ENCODE peak calls at places on chromosomes 4 and X, in six cellular contexts. One of them, this sample, is unnamed.

GRCh38 chrX:11367609-11368430 is 74.6 kb downstream of the AMELX start:
- DNase-seq in tibial artery: no peak
- DNase-seq in D721Med: no peak
- DNase-seq in neural crest cell: no peak
- DNase-seq in GM13976: no peak
- DNase-seq in retinal pigment epithelial cell: no peak
- DNase-seq in this sample: no peak

GRCh38 chr4:81211956-81212355 is 3.1 kb downstream of the PRKG2 start:
- DNase-seq in D721Med: no peak
- DNase-seq in retinal pigment epithelial cell: no peak
- DNase-seq in tibial artery: no peak
- DNase-seq in GM13976: no peak
- DNase-seq in neural crest cell: no peak
- DNase-seq in this sample: no peak

GRCh38 chr4:109332926-109333464 is 30.5 kb upstream of the COL25A1 start:
- DNase-seq in D721Med: no peak
- DNase-seq in retinal pigment epithelial cell: no peak
- DNase-seq in GM13976: no peak
- DNase-seq in tibial artery: no peak
- DNase-seq in neural crest cell: no peak
- DNase-seq in this sample: peak

GRCh38 chrX:54427837-54428424 is 12.3 kb upstream of the TSR2 start:
- DNase-seq in GM13976: no peak
- DNase-seq in D721Med: no peak
- DNase-seq in retinal pigment epithelial cell: no peak
- DNase-seq in neural crest cell: no peak
- DNase-seq in tibial artery: no peak
- DNase-seq in this sample: no peak

GRCh38 chrX:44042731-44043130 is 69.5 kb upstream of the NDP start:
- DNase-seq in tibial artery: no peak
- DNase-seq in GM13976: no peak
- DNase-seq in retinal pigment epithelial cell: no peak
- DNase-seq in D721Med: no peak
- DNase-seq in neural crest cell: no peak
- DNase-seq in this sample: no peak

GRCh38 chrX:12526296-12526695 is 264.9 kb upstream of the PRPS2 start:
- DNase-seq in D721Med: no peak
- DNase-seq in tibial artery: no peak
- DNase-seq in retinal pigment epithelial cell: no peak
- DNase-seq in neural crest cell: no peak
- DNase-seq in GM13976: no peak
- DNase-seq in this sample: no peak

GRCh38 chr4:149531861-149532260 is 283.8 kb downstream of the IQCM start:
- DNase-seq in tibial artery: no peak
- DNase-seq in neural crest cell: no peak
- DNase-seq in D721Med: no peak
- DNase-seq in retinal pigment epithelial cell: peak
- DNase-seq in GM13976: no peak
- DNase-seq in this sample: no peak

GRCh38 chr4:81773557-81773956 is 301.9 kb upstream of the RASGEF1B start:
- DNase-seq in tibial artery: no peak
- DNase-seq in GM13976: no peak
- DNase-seq in neural crest cell: no peak
- DNase-seq in D721Med: no peak
- DNase-seq in retinal pigment epithelial cell: no peak
- DNase-seq in this sample: no peak

GRCh38 chr4:152063301-152064235 is 302.8 kb upstream of the GATB start:
- DNase-seq in GM13976: no peak
- DNase-seq in D721Med: no peak
- DNase-seq in tibial artery: no peak
- DNase-seq in neural crest cell: no peak
- DNase-seq in retinal pigment epithelial cell: no peak
- DNase-seq in this sample: peak

GRCh38 chrX:70998402-70999027 is 67.6 kb upstream of the SLC7A3 start:
- DNase-seq in D721Med: no peak
- DNase-seq in neural crest cell: peak
- DNase-seq in GM13976: no peak
- DNase-seq in retinal pigment epithelial cell: no peak
- DNase-seq in tibial artery: peak
- DNase-seq in this sample: no peak

GRCh38 chrX:40108959-40109287 is 11.2 kb upstream of the BCOR start:
- DNase-seq in GM13976: peak
- DNase-seq in retinal pigment epithelial cell: no peak
- DNase-seq in D721Med: no peak
- DNase-seq in tibial artery: no peak
- DNase-seq in neural crest cell: no peak
- DNase-seq in this sample: peak

GRCh38 chr4:3041192-3042142 is 32.9 kb downstream of the HTT-AS start:
- DNase-seq in retinal pigment epithelial cell: no peak
- DNase-seq in tibial artery: peak
- DNase-seq in GM13976: peak
- DNase-seq in neural crest cell: no peak
- DNase-seq in D721Med: no peak
- DNase-seq in this sample: peak

GRCh38 chr4:164109517-164109916 is 615.0 kb downstream of the TMA16 start:
- DNase-seq in retinal pigment epithelial cell: peak
- DNase-seq in D721Med: no peak
- DNase-seq in tibial artery: no peak
- DNase-seq in neural crest cell: no peak
- DNase-seq in GM13976: no peak
- DNase-seq in this sample: no peak

GRCh38 chrX:27186671-27187070 is 276.5 kb downstream of the PPP4R3C start:
- DNase-seq in GM13976: peak
- DNase-seq in D721Med: no peak
- DNase-seq in tibial artery: no peak
- DNase-seq in neural crest cell: peak
- DNase-seq in retinal pigment epithelial cell: peak
- DNase-seq in this sample: peak

GRCh38 chr4:41361831-41362646 is 105.3 kb downstream of the UCHL1 start:
- DNase-seq in retinal pigment epithelial cell: no peak
- DNase-seq in tibial artery: no peak
- DNase-seq in D721Med: no peak
- DNase-seq in GM13976: no peak
- DNase-seq in neural crest cell: no peak
- DNase-seq in this sample: no peak

GRCh38 chr4:5012477-5012876 is 6.8 kb downstream of the CYTL1 start:
- DNase-seq in retinal pigment epithelial cell: no peak
- DNase-seq in D721Med: no peak
- DNase-seq in tibial artery: no peak
- DNase-seq in GM13976: no peak
- DNase-seq in neural crest cell: no peak
- DNase-seq in this sample: no peak

GRCh38 chrX:68870357-68870756 is 41.5 kb downstream of the EFNB1 start:
- DNase-seq in D721Med: no peak
- DNase-seq in GM13976: no peak
- DNase-seq in neural crest cell: no peak
- DNase-seq in tibial artery: no peak
- DNase-seq in retinal pigment epithelial cell: no peak
- DNase-seq in this sample: no peak

GRCh38 chrX:70262952-70263567 is 3.1 kb upstream of the P2RY4 start:
- DNase-seq in GM13976: no peak
- DNase-seq in retinal pigment epithelial cell: no peak
- DNase-seq in tibial artery: peak
- DNase-seq in D721Med: no peak
- DNase-seq in neural crest cell: peak
- DNase-seq in this sample: peak

GRCh38 chrX:10567136-10567535 is 53.2 kb downstream of the MID1 start:
- DNase-seq in D721Med: no peak
- DNase-seq in GM13976: no peak
- DNase-seq in retinal pigment epithelial cell: no peak
- DNase-seq in neural crest cell: no peak
- DNase-seq in tibial artery: no peak
- DNase-seq in this sample: no peak

GRCh38 chr4:77045490-77045889 is 30.3 kb downstream of the CCNI start:
- DNase-seq in tibial artery: no peak
- DNase-seq in retinal pigment epithelial cell: no peak
- DNase-seq in GM13976: no peak
- DNase-seq in neural crest cell: no peak
- DNase-seq in D721Med: no peak
- DNase-seq in this sample: no peak

GRCh38 chr4:177077095-177077494 is 232.6 kb upstream of the NEIL3 start:
- DNase-seq in GM13976: no peak
- DNase-seq in neural crest cell: no peak
- DNase-seq in D721Med: no peak
- DNase-seq in retinal pigment epithelial cell: no peak
- DNase-seq in tibial artery: no peak
- DNase-seq in this sample: no peak

GRCh38 chrX:38806054-38806389 is 4.8 kb downstream of the MID1IP1 start:
- DNase-seq in neural crest cell: no peak
- DNase-seq in retinal pigment epithelial cell: no peak
- DNase-seq in D721Med: no peak
- DNase-seq in GM13976: no peak
- DNase-seq in tibial artery: peak
- DNase-seq in this sample: no peak

GRCh38 chr4:5433196-5433595 is 275.2 kb downstream of the EVC2 start:
- DNase-seq in D721Med: no peak
- DNase-seq in tibial artery: no peak
- DNase-seq in GM13976: no peak
- DNase-seq in retinal pigment epithelial cell: no peak
- DNase-seq in neural crest cell: no peak
- DNase-seq in this sample: no peak

GRCh38 chr4:144178414-144178813 is 37.9 kb upstream of the GYPA start:
- DNase-seq in D721Med: no peak
- DNase-seq in tibial artery: no peak
- DNase-seq in neural crest cell: no peak
- DNase-seq in GM13976: no peak
- DNase-seq in retinal pigment epithelial cell: no peak
- DNase-seq in this sample: no peak

GRCh38 chr4:174926958-174927357 is 8.8 kb downstream of the ADAM29 start:
- DNase-seq in tibial artery: no peak
- DNase-seq in D721Med: no peak
- DNase-seq in retinal pigment epithelial cell: no peak
- DNase-seq in GM13976: no peak
- DNase-seq in neural crest cell: no peak
- DNase-seq in this sample: no peak

GRCh38 chr4:105751718-105752299 is 43.2 kb downstream of the GSTCD start:
- DNase-seq in GM13976: no peak
- DNase-seq in neural crest cell: no peak
- DNase-seq in retinal pigment epithelial cell: no peak
- DNase-seq in tibial artery: no peak
- DNase-seq in D721Med: no peak
- DNase-seq in this sample: no peak

GRCh38 chrX:121308276-121308805 is 260.9 kb downstream of the GLUD2 start:
- DNase-seq in D721Med: no peak
- DNase-seq in neural crest cell: peak
- DNase-seq in retinal pigment epithelial cell: peak
- DNase-seq in tibial artery: peak
- DNase-seq in GM13976: peak
- DNase-seq in this sample: peak
- TF ChIP-seq CTCF in D721Med: peak
- TF ChIP-seq CTCF in neural crest cell: peak
- TF ChIP-seq CTCF in retinal pigment epithelial cell: peak
- TF ChIP-seq CTCF in tibial artery: no peak
- TF ChIP-seq CTCF in GM13976: peak
- TF ChIP-seq CTCF in this sample: peak

GRCh38 chr4:181578911-181579310 is 664.3 kb upstream of the TENM3 start:
- DNase-seq in GM13976: no peak
- DNase-seq in tibial artery: no peak
- DNase-seq in retinal pigment epithelial cell: no peak
- DNase-seq in D721Med: no peak
- DNase-seq in neural crest cell: no peak
- DNase-seq in this sample: no peak

GRCh38 chr4:181582595-181582994 is 660.6 kb upstream of the TENM3 start:
- DNase-seq in GM13976: no peak
- DNase-seq in neural crest cell: no peak
- DNase-seq in D721Med: no peak
- DNase-seq in retinal pigment epithelial cell: no peak
- DNase-seq in tibial artery: no peak
- DNase-seq in this sample: no peak
- TF ChIP-seq CTCF in GM13976: no peak
- TF ChIP-seq CTCF in neural crest cell: peak
- TF ChIP-seq CTCF in D721Med: peak
- TF ChIP-seq CTCF in retinal pigment epithelial cell: no peak
- TF ChIP-seq CTCF in tibial artery: no peak
- TF ChIP-seq CTCF in this sample: peak

GRCh38 chr4:7288751-7289523 is 96.6 kb downstream of the SORCS2 start:
- DNase-seq in D721Med: no peak
- DNase-seq in retinal pigment epithelial cell: no peak
- DNase-seq in GM13976: no peak
- DNase-seq in neural crest cell: no peak
- DNase-seq in tibial artery: no peak
- DNase-seq in this sample: no peak

GRCh38 chr4:7287274-7287917 is 95.1 kb downstream of the SORCS2 start:
- DNase-seq in GM13976: no peak
- DNase-seq in D721Med: no peak
- DNase-seq in retinal pigment epithelial cell: no peak
- DNase-seq in neural crest cell: no peak
- DNase-seq in tibial artery: no peak
- DNase-seq in this sample: no peak

GRCh38 chr4:7289619-7290018 is 97.3 kb downstream of the SORCS2 start:
- DNase-seq in retinal pigment epithelial cell: no peak
- DNase-seq in tibial artery: no peak
- DNase-seq in neural crest cell: no peak
- DNase-seq in D721Med: no peak
- DNase-seq in GM13976: no peak
- DNase-seq in this sample: no peak

GRCh38 chr4:7286798-7287197 is 94.5 kb downstream of the SORCS2 start:
- DNase-seq in D721Med: no peak
- DNase-seq in neural crest cell: no peak
- DNase-seq in GM13976: no peak
- DNase-seq in retinal pigment epithelial cell: no peak
- DNase-seq in tibial artery: no peak
- DNase-seq in this sample: no peak

GRCh38 chr4:7287918-7288280 is 95.6 kb downstream of the SORCS2 start:
- DNase-seq in retinal pigment epithelial cell: no peak
- DNase-seq in GM13976: no peak
- DNase-seq in neural crest cell: no peak
- DNase-seq in tibial artery: no peak
- DNase-seq in D721Med: no peak
- DNase-seq in this sample: no peak
- TF ChIP-seq CTCF in retinal pigment epithelial cell: no peak
- TF ChIP-seq CTCF in GM13976: no peak
- TF ChIP-seq CTCF in neural crest cell: no peak
- TF ChIP-seq CTCF in tibial artery: no peak
- TF ChIP-seq CTCF in D721Med: no peak
- TF ChIP-seq CTCF in this sample: no peak

GRCh38 chrX:154018518-154019060 is 1.1 kb downstream of the IRAK1 start:
- DNase-seq in neural crest cell: no peak
- DNase-seq in retinal pigment epithelial cell: no peak
- DNase-seq in D721Med: no peak
- DNase-seq in GM13976: no peak
- DNase-seq in tibial artery: no peak
- DNase-seq in this sample: no peak

GRCh38 chrX:154019061-154019621 is 561 bp downstream of the IRAK1 start:
- DNase-seq in retinal pigment epithelial cell: no peak
- DNase-seq in neural crest cell: no peak
- DNase-seq in tibial artery: no peak
- DNase-seq in D721Med: no peak
- DNase-seq in GM13976: no peak
- DNase-seq in this sample: no peak

GRCh38 chrX:154020500-154021115 is 906 bp upstream of the IRAK1 start:
- DNase-seq in GM13976: no peak
- DNase-seq in D721Med: no peak
- DNase-seq in tibial artery: no peak
- DNase-seq in neural crest cell: no peak
- DNase-seq in retinal pigment epithelial cell: no peak
- DNase-seq in this sample: no peak

GRCh38 chrX:154021131-154021611 is 1.5 kb upstream of the IRAK1 start:
- DNase-seq in D721Med: no peak
- DNase-seq in GM13976: no peak
- DNase-seq in tibial artery: no peak
- DNase-seq in neural crest cell: no peak
- DNase-seq in retinal pigment epithelial cell: no peak
- DNase-seq in this sample: no peak

GRCh38 chrX:154019633-154020499 is at the start of gene IRAK1:
- DNase-seq in retinal pigment epithelial cell: no peak
- DNase-seq in neural crest cell: peak
- DNase-seq in GM13976: peak
- DNase-seq in tibial artery: peak
- DNase-seq in D721Med: peak
- DNase-seq in this sample: peak
- TF ChIP-seq CTCF in retinal pigment epithelial cell: no peak
- TF ChIP-seq CTCF in neural crest cell: no peak
- TF ChIP-seq CTCF in GM13976: no peak
- TF ChIP-seq CTCF in tibial artery: no peak
- TF ChIP-seq CTCF in D721Med: no peak
- TF ChIP-seq CTCF in this sample: no peak

This sample was measured in glutamatergic neuron.